ENCODE peak calls at places on chromosomes 5 and 9, in seven cellular contexts. One of them, this sample, is unnamed. For H3K9me3, the result is how much of the 10 kb centered on the place peaks cover.

GRCh38 chr9:135480071-135480941 is 724 bp downstream of the PPP1R26 start:
- DNase-seq in PC-3: peak
- DNase-seq in fibroblast of lung: peak
- DNase-seq in HepG2: peak
- DNase-seq in mammary epithelial cell: peak
- DNase-seq in GM23248: peak
- DNase-seq in neural progenitor cell: peak
- DNase-seq in this sample: no peak

GRCh38 chr9:110101531-110102161 is 106.3 kb downstream of the C9orf152 start:
- DNase-seq in HepG2: no peak
- DNase-seq in mammary epithelial cell: no peak
- DNase-seq in fibroblast of lung: no peak
- DNase-seq in neural progenitor cell: no peak
- DNase-seq in GM23248: no peak
- DNase-seq in PC-3: no peak
- DNase-seq in this sample: no peak

GRCh38 chr5:140295414-140295813 is 7.5 kb downstream of the PFDN1 start:
- DNase-seq in HepG2: peak
- DNase-seq in mammary epithelial cell: peak
- DNase-seq in PC-3: peak
- DNase-seq in neural progenitor cell: no peak
- DNase-seq in GM23248: peak
- DNase-seq in fibroblast of lung: peak
- DNase-seq in this sample: no peak

GRCh38 chr5:33238826-33239670 is 201.7 kb upstream of the TARS1 start:
- DNase-seq in GM23248: no peak
- DNase-seq in fibroblast of lung: peak
- DNase-seq in PC-3: peak
- DNase-seq in HepG2: no peak
- DNase-seq in neural progenitor cell: no peak
- DNase-seq in mammary epithelial cell: peak
- DNase-seq in this sample: no peak

GRCh38 chr9:96495341-96495740 is 45.4 kb downstream of the HABP4 start:
- DNase-seq in mammary epithelial cell: peak
- DNase-seq in GM23248: peak
- DNase-seq in HepG2: no peak
- DNase-seq in neural progenitor cell: no peak
- DNase-seq in fibroblast of lung: peak
- DNase-seq in PC-3: no peak
- DNase-seq in this sample: no peak

GRCh38 chr9:91274950-91275349 is 86.8 kb downstream of the AUH start:
- DNase-seq in PC-3: no peak
- DNase-seq in HepG2: no peak
- DNase-seq in fibroblast of lung: no peak
- DNase-seq in neural progenitor cell: no peak
- DNase-seq in GM23248: no peak
- DNase-seq in mammary epithelial cell: no peak
- DNase-seq in this sample: no peak

GRCh38 chr5:61416010-61416409 is 84.0 kb downstream of the ZSWIM6 start:
- DNase-seq in GM23248: no peak
- DNase-seq in neural progenitor cell: peak
- DNase-seq in mammary epithelial cell: peak
- DNase-seq in PC-3: peak
- DNase-seq in fibroblast of lung: peak
- DNase-seq in HepG2: no peak
- DNase-seq in this sample: no peak

GRCh38 chr5:10367586-10367985 is 14.1 kb downstream of the MARCHF6 start:
- DNase-seq in fibroblast of lung: peak
- DNase-seq in neural progenitor cell: no peak
- DNase-seq in PC-3: no peak
- DNase-seq in mammary epithelial cell: no peak
- DNase-seq in HepG2: no peak
- DNase-seq in GM23248: peak
- DNase-seq in this sample: no peak

GRCh38 chr5:134451618-134452505 is 40.2 kb upstream of the CDKN2AIPNL start:
- DNase-seq in PC-3: peak
- DNase-seq in fibroblast of lung: peak
- DNase-seq in GM23248: peak
- DNase-seq in mammary epithelial cell: peak
- DNase-seq in HepG2: no peak
- DNase-seq in neural progenitor cell: no peak
- DNase-seq in this sample: no peak

GRCh38 chr5:156678484-156678883 is 171.6 kb upstream of the PPP1R2B start:
- DNase-seq in HepG2: no peak
- DNase-seq in neural progenitor cell: no peak
- DNase-seq in mammary epithelial cell: no peak
- DNase-seq in GM23248: no peak
- DNase-seq in fibroblast of lung: no peak
- DNase-seq in PC-3: peak
- DNase-seq in this sample: no peak

GRCh38 chr5:68419637-68420452 is 204.3 kb downstream of the PIK3R1 start:
- DNase-seq in neural progenitor cell: peak
- DNase-seq in PC-3: no peak
- DNase-seq in mammary epithelial cell: no peak
- DNase-seq in GM23248: peak
- DNase-seq in HepG2: no peak
- DNase-seq in fibroblast of lung: no peak
- DNase-seq in this sample: no peak

DNA sequence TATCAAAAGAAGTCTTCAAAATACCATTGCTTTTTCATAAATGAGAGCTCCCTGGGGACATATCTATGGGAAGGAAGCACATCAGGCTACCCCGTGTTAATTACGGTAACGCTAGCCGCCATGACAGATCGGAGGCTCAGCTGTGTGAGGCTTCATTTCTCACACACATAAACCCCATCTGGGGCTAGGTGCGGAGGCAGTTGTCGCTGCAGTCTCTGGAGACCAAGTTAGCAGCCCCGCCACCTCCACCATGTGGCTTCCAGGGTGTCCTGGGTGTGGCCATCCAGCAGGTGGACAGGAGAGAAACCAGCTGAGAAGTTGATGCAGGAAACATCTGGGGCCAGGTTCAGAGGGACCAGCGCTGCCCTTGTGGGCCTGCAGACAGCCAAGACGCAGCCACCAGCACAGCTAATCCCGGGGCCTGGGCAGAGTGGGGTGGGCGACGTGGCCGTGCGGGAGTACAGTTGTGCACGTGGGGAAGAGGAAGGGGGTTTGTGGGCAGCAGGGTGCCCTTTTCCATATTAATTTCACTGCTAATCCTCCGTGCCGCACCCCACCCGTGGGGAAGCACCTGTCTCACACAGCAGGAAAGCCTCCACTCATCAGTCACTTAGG is 426.5 kb downstream of the IRX1 start:
- DNase-seq in fibroblast of lung: no peak
- DNase-seq in HepG2: no peak
- DNase-seq in PC-3: no peak
- DNase-seq in mammary epithelial cell: no peak
- DNase-seq in neural progenitor cell: no peak
- DNase-seq in GM23248: no peak
- DNase-seq in this sample: no peak
- H3K9me3 ChIP-seq in fibroblast of lung: under half
- H3K9me3 ChIP-seq in HepG2: half or more
- H3K9me3 ChIP-seq in PC-3: under half
- H3K9me3 ChIP-seq in mammary epithelial cell: under half
- H3K9me3 ChIP-seq in neural progenitor cell: under half
- H3K9me3 ChIP-seq in GM23248: under half
- H3K9me3 ChIP-seq in this sample: under half

GRCh38 chr5:38018011-38018410 is 178.2 kb upstream of the GDNF start:
- DNase-seq in GM23248: no peak
- DNase-seq in mammary epithelial cell: no peak
- DNase-seq in PC-3: no peak
- DNase-seq in HepG2: no peak
- DNase-seq in neural progenitor cell: no peak
- DNase-seq in fibroblast of lung: no peak
- DNase-seq in this sample: no peak
- TF ChIP-seq EZH2 in GM23248: no peak
- TF ChIP-seq EZH2 in mammary epithelial cell: no peak
- TF ChIP-seq EZH2 in PC-3: no peak
- TF ChIP-seq EZH2 in HepG2: no peak
- TF ChIP-seq EZH2 in neural progenitor cell: no peak
- TF ChIP-seq EZH2 in fibroblast of lung: no peak
- TF ChIP-seq EZH2 in this sample: no peak

GRCh38 chr9:17611342-17611741 is 32.5 kb downstream of the SH3GL2 start:
- DNase-seq in HepG2: no peak
- DNase-seq in neural progenitor cell: no peak
- DNase-seq in PC-3: no peak
- DNase-seq in mammary epithelial cell: no peak
- DNase-seq in GM23248: no peak
- DNase-seq in fibroblast of lung: no peak
- DNase-seq in this sample: no peak
- H3K9me3 ChIP-seq in HepG2: under half
- H3K9me3 ChIP-seq in neural progenitor cell: under half
- H3K9me3 ChIP-seq in PC-3: under half
- H3K9me3 ChIP-seq in mammary epithelial cell: under half
- H3K9me3 ChIP-seq in GM23248: under half
- H3K9me3 ChIP-seq in fibroblast of lung: under half
- H3K9me3 ChIP-seq in this sample: under half

GRCh38 chr9:129708799-129709198 is 43.4 kb downstream of the PRRX2 start:
- DNase-seq in fibroblast of lung: no peak
- DNase-seq in mammary epithelial cell: no peak
- DNase-seq in PC-3: no peak
- DNase-seq in HepG2: no peak
- DNase-seq in neural progenitor cell: no peak
- DNase-seq in GM23248: peak
- DNase-seq in this sample: no peak
- TF ChIP-seq EZH2 in fibroblast of lung: no peak
- TF ChIP-seq EZH2 in mammary epithelial cell: no peak
- TF ChIP-seq EZH2 in PC-3: no peak
- TF ChIP-seq EZH2 in HepG2: no peak
- TF ChIP-seq EZH2 in neural progenitor cell: no peak
- TF ChIP-seq EZH2 in GM23248: no peak
- TF ChIP-seq EZH2 in this sample: no peak

DNA sequence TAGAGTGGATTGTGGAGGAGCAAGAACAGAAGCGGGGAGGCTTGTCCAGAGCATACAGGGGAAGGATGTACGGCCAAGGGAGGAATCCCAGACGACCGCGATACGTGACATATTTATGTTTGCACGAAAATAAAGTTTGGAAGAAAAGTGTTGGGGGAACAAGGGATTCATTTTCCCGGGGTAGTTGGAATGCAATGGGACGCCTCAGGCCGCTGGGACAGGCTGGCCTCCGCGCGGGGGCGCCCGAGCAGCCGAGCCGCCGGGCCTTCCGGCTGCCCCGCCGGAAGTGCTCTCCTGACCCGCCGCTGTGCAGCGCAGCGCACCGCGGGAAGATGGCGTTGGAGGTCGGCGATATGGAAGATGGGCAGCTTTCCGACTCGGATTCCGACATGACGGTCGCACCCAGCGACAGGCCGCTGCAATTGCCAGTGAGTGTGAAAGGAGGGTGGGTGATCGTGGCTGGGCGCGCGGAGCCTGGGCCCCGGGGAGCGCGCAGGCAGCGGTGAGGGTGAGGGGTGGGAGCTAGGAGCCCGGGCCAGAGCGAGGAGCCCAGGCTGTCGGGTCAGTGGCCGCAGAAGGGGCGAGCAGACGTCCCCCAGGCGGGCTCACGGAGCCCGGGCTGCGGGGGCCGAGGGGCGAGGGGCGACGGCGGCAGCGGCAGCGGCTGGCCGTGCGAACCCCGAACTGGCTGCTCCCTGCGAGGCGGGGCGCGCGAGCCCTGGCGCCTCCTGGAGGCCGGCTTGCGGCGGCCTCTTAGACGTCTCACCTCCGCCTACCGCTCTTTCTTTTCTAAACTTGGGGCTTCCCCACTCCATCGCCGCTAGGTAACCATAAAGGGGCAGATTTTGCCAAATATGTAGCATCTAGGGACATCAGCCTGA is at the start of gene PHAX:
- DNase-seq in HepG2: peak
- DNase-seq in neural progenitor cell: peak
- DNase-seq in PC-3: peak
- DNase-seq in fibroblast of lung: peak
- DNase-seq in mammary epithelial cell: peak
- DNase-seq in GM23248: peak
- DNase-seq in this sample: peak
- H3K9me3 ChIP-seq in HepG2: under half
- H3K9me3 ChIP-seq in neural progenitor cell: under half
- H3K9me3 ChIP-seq in PC-3: under half
- H3K9me3 ChIP-seq in fibroblast of lung: under half
- H3K9me3 ChIP-seq in mammary epithelial cell: under half
- H3K9me3 ChIP-seq in GM23248: under half
- H3K9me3 ChIP-seq in this sample: under half

DNA sequence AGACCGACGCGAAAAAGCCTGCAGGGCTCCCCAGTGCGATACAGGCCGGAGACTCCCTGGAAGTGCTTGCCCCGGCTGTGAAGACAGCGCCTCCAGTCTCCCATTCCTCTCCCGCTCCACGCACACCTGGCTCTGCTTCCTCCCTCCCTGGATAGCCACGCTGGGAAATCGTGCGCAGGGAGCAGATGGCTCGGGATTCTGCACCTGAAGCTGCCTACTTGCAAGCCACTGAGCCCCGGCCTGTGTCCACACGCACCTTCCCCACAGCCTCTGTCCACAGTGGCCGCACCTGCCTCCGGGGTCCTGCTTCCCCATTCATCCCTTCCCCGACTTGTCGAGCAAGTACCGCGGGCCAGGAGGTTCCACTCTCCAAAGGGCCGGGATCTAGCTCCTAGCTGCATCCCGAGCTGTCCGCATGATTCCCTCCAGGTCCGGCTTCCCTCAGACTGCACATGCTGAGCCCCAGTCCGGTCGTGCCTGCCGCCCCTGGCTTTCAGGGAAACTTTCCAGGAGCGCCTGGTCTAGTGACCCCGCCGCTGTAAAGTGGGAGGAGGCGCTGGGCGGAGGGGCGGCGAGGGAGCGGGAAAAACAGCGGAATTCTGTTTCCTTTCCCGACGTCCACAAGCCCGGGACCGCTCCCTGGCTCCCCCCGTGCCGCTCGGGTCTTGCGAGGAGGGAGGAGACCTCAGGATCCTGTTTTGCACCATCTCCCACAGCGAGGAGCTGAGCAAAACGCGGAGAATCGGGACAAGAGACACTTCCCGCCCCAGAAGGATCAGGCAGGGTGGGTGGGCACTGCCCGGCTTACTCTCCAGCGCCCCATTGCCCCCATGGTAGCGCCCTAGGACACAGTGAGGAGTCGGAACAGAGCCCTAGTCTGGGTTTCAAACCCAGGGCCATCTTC is 2.0 kb downstream of the SEMA6A start:
- DNase-seq in PC-3: no peak
- DNase-seq in GM23248: peak
- DNase-seq in mammary epithelial cell: peak
- DNase-seq in fibroblast of lung: peak
- DNase-seq in HepG2: no peak
- DNase-seq in neural progenitor cell: peak
- DNase-seq in this sample: no peak
- TF ChIP-seq EZH2 in PC-3: peak
- TF ChIP-seq EZH2 in GM23248: peak
- TF ChIP-seq EZH2 in mammary epithelial cell: no peak
- TF ChIP-seq EZH2 in fibroblast of lung: no peak
- TF ChIP-seq EZH2 in HepG2: no peak
- TF ChIP-seq EZH2 in neural progenitor cell: no peak
- TF ChIP-seq EZH2 in this sample: no peak